ENCODE peak calls at places on chromosomes 3 and 15, in four cellular contexts. V is GM03348; D is activated CD4-positive, alpha-beta T cell treated with anti-CD3 and anti-CD28 coated beads, Interleukin-2, amount 50 U/mL, for 24 hours; E is cardiac fibroblast. S is an unnamed sample.

GRCh38 chr3:107431048-107431297 is 53.7 kb downstream of the CCDC54 start:
- DNase-seq in E (peak), V (no peak), D (no peak), S (no peak)

GRCh38 chr3:117548600-117548999 is 839.0 kb downstream of the TUSC7 start:
- DNase-seq in V (no peak), E (no peak), D (no peak), S (no peak)

GRCh38 chr3:178709047-178709446 is 172.8 kb downstream of the KCNMB2 start:
- DNase-seq in V (no peak), E (no peak), D (no peak), S (no peak)

GRCh38 chr3:23602895-23603443 is 202.8 kb upstream of the UBE2E1 start:
- DNase-seq in D (no peak), V (no peak), E (no peak), S (no peak)

GRCh38 chr15:50046868-50047267 is 72.2 kb downstream of the ATP8B4 start:
- DNase-seq in E (peak), V (peak), D (no peak), S (no peak)

GRCh38 chr15:33211409-33211808 is 16.9 kb upstream of the FMN1 start:
- DNase-seq in V (no peak), E (no peak), D (no peak), S (no peak)

GRCh38 chr15:80498652-80499051 is 94.5 kb downstream of the ARNT2 start:
- DNase-seq in E (no peak), D (no peak), V (no peak), S (no peak)

GRCh38 chr15:68347392-68347791 is 69.8 kb downstream of the FEM1B start:
- DNase-seq in D (no peak), E (peak), V (no peak), S (no peak)

GRCh38 chr3:177199206-177199765 is 2.0 kb upstream of the TBL1XR1 start:
- DNase-seq in D (no peak), V (no peak), E (no peak), S (no peak)

GRCh38 chr3:10779293-10779805 is 36.7 kb upstream of the SLC6A11 start:
- DNase-seq in V (no peak), E (no peak), D (no peak), S (no peak)

GRCh38 chr15:43911235-43911661 is 84.4 kb downstream of the WDR76 start:
- DNase-seq in E (peak), V (peak), D (no peak), S (no peak)

GRCh38 chr3:186520957-186521842 is 23.0 kb downstream of the CRYGS start:
- DNase-seq in E (no peak), D (no peak), V (no peak), S (no peak)

GRCh38 chr3:69881756-69882428 is 117.6 kb upstream of the SAMMSON start:
- DNase-seq in D (no peak), V (no peak), E (no peak), S (no peak)

GRCh38 chr3:33144433-33144832 is 30.6 kb downstream of the CRTAP start:
- DNase-seq in E (no peak), V (no peak), D (no peak), S (no peak)

GRCh38 chr3:89372456-89372855 is 265.0 kb downstream of the EPHA3 start:
- DNase-seq in V (peak), D (no peak), E (peak), S (no peak)

GRCh38 chr3:106176734-106177133 is 307.9 kb upstream of the CBLB start:
- DNase-seq in E (peak), V (peak), D (no peak), S (no peak)

GRCh38 chr3:71063768-71064287 is 519.7 kb downstream of the FOXP1 start:
- DNase-seq in E (peak), D (peak), V (peak), S (no peak)

GRCh38 chr3:47024932-47025331 is 45.5 kb downstream of the NBEAL2 start:
- DNase-seq in E (no peak), D (no peak), V (peak), S (no peak)

GRCh38 chr15:89998141-89998661 is 2.9 kb upstream of the ZNF710 start:
- DNase-seq in V (peak), E (peak), D (no peak), S (no peak)

GRCh38 chr15:92074646-92075045 is 221.1 kb downstream of the SLCO3A1 start:
- DNase-seq in E (peak), D (no peak), V (no peak), S (no peak)

GRCh38 chr15:57031605-57032004 is 113.2 kb downstream of the TCF12 start:
- DNase-seq in V (no peak), D (no peak), E (peak), S (no peak)

GRCh38 chr3:19598870-19599269 is 335.1 kb downstream of the EFHB start:
- DNase-seq in V (no peak), E (no peak), D (no peak), S (no peak)

GRCh38 chr15:45234562-45235235 is 17.3 kb upstream of the SLC28A2 start:
- DNase-seq in D (no peak), V (no peak), E (no peak), S (no peak)